ENCODE peak calls at places on chromosome 7, in nine cellular contexts. Y is mucosa of gallbladder, P is HT-29, Q is WTC11, U is RWPE1, X is Panc1, B is left lung, Z is upper lobe of right lung, J is astrocyte. I is an unnamed sample.

GRCh38 chr7:132518102-132518838 is 58.0 kb downstream of the PLXNA4 start:
- DNase-seq in U (peak; percentile 4), J (no peak), B (no peak), Q (peak; percentile 52), P (peak; percentile 59), Z (no peak), Y (no peak), X (peak; percentile 8), I (no peak)

GRCh38 chr7:134520130-134520529 is 7.2 kb upstream of the AKR1B10 start:
- DNase-seq in X (no peak), Z (no peak), J (no peak), P (peak; percentile 27), U (no peak), Y (no peak), Q (no peak), B (no peak), I (no peak)

GRCh38 chr7:44225566-44226395 is 25.0 kb downstream of the YKT6 start:
- DNase-seq in X (no peak), Q (no peak), Y (no peak), Z (no peak), U (no peak), P (no peak), B (no peak), J (no peak), I (no peak)

GRCh38 chr7:102150266-102150665 is 136.4 kb upstream of the SH2B2 start:
- DNase-seq in U (no peak), Y (no peak), Z (no peak), X (no peak), P (no peak), Q (no peak), B (no peak), J (no peak), I (no peak)

GRCh38 chr7:16881809-16882208 is at the start of gene AGR3:
- DNase-seq in U (no peak), X (no peak), Y (peak; percentile 66), B (no peak), J (no peak), P (peak; percentile 79), Q (no peak), Z (no peak), I (no peak)

GRCh38 chr7:27208998-27209397 is 9.1 kb upstream of the HOXA13 start:
- DNase-seq in X (no peak), Q (no peak), J (no peak), B (no peak), U (no peak), Z (no peak), P (no peak), Y (no peak), I (no peak)

GRCh38 chr7:99766484-99767099 is 17.4 kb downstream of the CYP3A4 start:
- DNase-seq in P (no peak), X (no peak), U (no peak), J (no peak), Q (no peak), Y (no peak), Z (no peak), B (no peak), I (no peak)

GRCh38 chr7:102024769-102025391 is 207.5 kb downstream of the CUX1 start:
- DNase-seq in X (no peak), Y (peak; percentile 36), U (no peak), P (no peak), B (no peak), J (no peak), Z (no peak), Q (no peak), I (no peak)

GRCh38 chr7:17380696-17381662 is 82.5 kb downstream of the AHR start:
- DNase-seq in P (no peak), Q (no peak), X (no peak), B (no peak), U (no peak), Z (no peak), J (peak; percentile 55), Y (no peak), I (no peak)

GRCh38 chr7:70787275-70787674 is 344.7 kb upstream of the GALNT17 start:
- DNase-seq in U (no peak), Q (no peak), X (no peak), B (no peak), Y (no peak), J (no peak), Z (no peak), P (no peak), I (no peak)

GRCh38 chr7:47180268-47180826 is 401.6 kb downstream of the TNS3 start:
- DNase-seq in X (peak; percentile 36), P (peak; percentile 89), B (no peak), Q (peak; percentile 59), U (peak; percentile 62), Y (peak; percentile 63), J (peak; percentile 27), Z (no peak), I (peak; percentile 69)

I was measured in testis.